ENCODE peak calls at places on chromosome 17, in nine cellular contexts. X is mucosa of descending colon, E is IMR-90, N is fibroblast of lung, Y is stomach, G is right atrium auricular region, K is H9, U is bronchial epithelial cell, I is left ventricle myocardium inferior. V is an unnamed sample.

GRCh38 chr17:49219987-49220386 is 9.5 kb downstream of the ABI3 start:
- DNase-seq in X (no peak), E (no peak), N (no peak), Y (no peak), G (no peak), K (no peak), U (no peak), I (no peak), V (no peak)

GRCh38 chr17:59753522-59754467 is 46.3 kb downstream of the VMP1 start:
- DNase-seq in X (peak; percentile 69), E (peak; percentile 93), N (peak; percentile 95), Y (no peak), G (no peak), K (no peak), U (peak; percentile 91), I (no peak), V (no peak)

GRCh38 chr17:7886227-7887037 is 2.2 kb upstream of the CHD3 start:
- DNase-seq in X (peak; percentile 53), E (peak; percentile 7), N (peak; percentile 8), Y (peak; percentile 54), G (peak; percentile 61), K (peak; percentile 69), U (peak; percentile 23), I (no peak), V (no peak)

GRCh38 chr17:63512896-63513644 is 10.1 kb upstream of the KCNH6 start:
- DNase-seq in X (no peak), E (no peak), N (no peak), Y (no peak), G (no peak), K (no peak), U (no peak), I (no peak), V (no peak)

GRCh38 chr17:19248923-19249574 is 11.9 kb downstream of the EPN2 start:
- DNase-seq in X (no peak), E (peak; percentile 94), N (peak; percentile 69), Y (no peak), G (peak; percentile 75), K (no peak), U (peak; percentile 52), I (peak; percentile 47), V (no peak)

GRCh38 chr17:35242805-35243458 is at the start of gene SLFN5:
- DNase-seq in X (peak; percentile 97), E (peak; percentile 90), N (peak; percentile 94), Y (peak; percentile 97), G (peak; percentile 99), K (peak; percentile 96), U (peak; percentile 85), I (peak; percentile 94), V (peak; percentile 83)

GRCh38 chr17:28520687-28521086 is 14.5 kb downstream of the FOXN1 start:
- DNase-seq in X (no peak), E (no peak), N (no peak), Y (no peak), G (no peak), K (no peak), U (no peak), I (no peak), V (no peak)

GRCh38 chr17:48176456-48176855 is 68.9 kb downstream of the SNX11 start:
- DNase-seq in X (no peak), E (no peak), N (no peak), Y (no peak), G (no peak), K (no peak), U (no peak), I (no peak), V (no peak)

GRCh38 chr17:34706029-34706428 is 126.6 kb downstream of the TMEM132E start:
- DNase-seq in X (peak; percentile 32), E (peak; percentile 1), N (peak; percentile 5), Y (no peak), G (no peak), K (peak; percentile 43), U (no peak), I (no peak), V (peak; percentile 46)

GRCh38 chr17:64773836-64774761 is 112.0 kb upstream of the SMURF2 start:
- DNase-seq in X (peak; percentile 74), E (peak; percentile 75), N (peak; percentile 57), Y (peak; percentile 85), G (peak; percentile 58), K (peak; percentile 97), U (peak; percentile 62), I (no peak), V (peak; percentile 72)

GRCh38 chr17:8991514-8992285 is 26.2 kb upstream of the PIK3R5 start:
- DNase-seq in X (peak; percentile 84), E (peak; percentile 57), N (peak; percentile 63), Y (peak; percentile 70), G (peak; percentile 73), K (peak; percentile 84), U (peak; percentile 47), I (peak; percentile 29), V (peak; percentile 61)

GRCh38 chr17:33013596-33014375 is 22.1 kb downstream of the SPACA3 start:
- DNase-seq in X (no peak), E (peak; percentile 9), N (no peak), Y (no peak), G (no peak), K (peak; percentile 32), U (peak; percentile 8), I (no peak), V (no peak)

GRCh38 chr17:82639628-82640027 is 8.6 kb downstream of the WDR45B start:
- DNase-seq in X (no peak), E (no peak), N (no peak), Y (no peak), G (no peak), K (no peak), U (no peak), I (no peak), V (no peak)

GRCh38 chr17:1709971-1710806 is at the start of gene TLCD2:
- DNase-seq in X (peak; percentile 96), E (peak; percentile 65), N (peak; percentile 65), Y (peak; percentile 80), G (peak; percentile 84), K (peak; percentile 78), U (peak; percentile 59), I (peak; percentile 80), V (peak; percentile 46)

GRCh38 chr17:35731239-35731931 is at the start of gene RASL10B:
- DNase-seq in X (peak; percentile 49), E (peak; percentile 31), N (peak; percentile 39), Y (peak; percentile 54), G (peak; percentile 60), K (peak; percentile 83), U (no peak), I (peak; percentile 60), V (peak; percentile 40)

GRCh38 chr17:40560592-40561293 is 4.5 kb downstream of the CCR7 start:
- DNase-seq in X (peak; percentile 52), E (peak; percentile 57), N (peak; percentile 76), Y (peak; percentile 31), G (no peak), K (no peak), U (no peak), I (no peak), V (peak; percentile 3)
- TF ChIP-seq CTCF in X (no peak), E (no peak), N (no peak), Y (no peak), G (peak; percentile 46), K (no peak), U (no peak), I (no peak), V (no peak)

DNA sequence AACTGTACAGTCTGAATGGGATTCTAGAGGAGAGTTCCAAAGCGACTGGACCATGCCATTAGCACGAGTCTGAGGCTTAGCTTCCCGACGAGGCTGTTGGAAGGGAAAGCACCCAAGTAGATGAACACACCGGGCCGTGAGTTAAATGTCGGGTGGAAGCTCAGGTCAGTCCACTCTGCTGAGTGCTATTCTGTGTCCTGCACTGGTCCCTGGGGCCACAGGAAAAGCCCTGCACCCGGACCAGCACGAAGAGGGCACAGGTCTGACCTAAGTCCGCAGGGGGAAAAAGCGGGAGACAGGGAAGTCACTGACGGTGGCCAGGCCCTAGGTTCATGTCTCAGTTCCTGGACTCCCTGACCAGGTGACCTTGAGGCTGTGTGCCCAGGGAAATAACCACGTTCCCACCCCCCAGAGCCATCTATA is 44.1 kb upstream of the RBFOX3 start:
- DNase-seq in X (no peak), E (no peak), N (no peak), Y (peak; percentile 23), G (peak; percentile 23), K (peak; percentile 24), U (no peak), I (no peak), V (peak; percentile 6)
- TF ChIP-seq CTCF in X (no peak), E (no peak), N (no peak), Y (no peak), G (no peak), K (no peak), U (no peak), I (no peak), V (no peak)

GRCh38 chr17:17844500-17844899 is 7.7 kb upstream of the SREBF1 start:
- DNase-seq in X (no peak), E (no peak), N (no peak), Y (no peak), G (no peak), K (no peak), U (no peak), I (no peak), V (no peak)
- TF ChIP-seq CTCF in X (no peak), E (no peak), N (no peak), Y (no peak), G (no peak), K (peak; percentile 16), U (no peak), I (no peak), V (no peak)

GRCh38 chr17:80363518-80364090 is 51.4 kb upstream of the ENDOV start:
- DNase-seq in X (no peak), E (no peak), N (no peak), Y (no peak), G (no peak), K (no peak), U (no peak), I (no peak), V (no peak)

GRCh38 chr17:80360396-80360795 is 54.6 kb upstream of the ENDOV start:
- DNase-seq in X (no peak), E (no peak), N (no peak), Y (no peak), G (no peak), K (no peak), U (no peak), I (no peak), V (no peak)

GRCh38 chr17:80362428-80363119 is 52.4 kb upstream of the ENDOV start:
- DNase-seq in X (no peak), E (peak; percentile 83), N (peak; percentile 83), Y (no peak), G (peak; percentile 73), K (no peak), U (no peak), I (peak; percentile 37), V (no peak)

GRCh38 chr17:80363120-80363515 is 51.8 kb upstream of the ENDOV start:
- DNase-seq in X (no peak), E (no peak), N (peak; percentile 8), Y (no peak), G (no peak), K (no peak), U (no peak), I (no peak), V (no peak)

DNA sequence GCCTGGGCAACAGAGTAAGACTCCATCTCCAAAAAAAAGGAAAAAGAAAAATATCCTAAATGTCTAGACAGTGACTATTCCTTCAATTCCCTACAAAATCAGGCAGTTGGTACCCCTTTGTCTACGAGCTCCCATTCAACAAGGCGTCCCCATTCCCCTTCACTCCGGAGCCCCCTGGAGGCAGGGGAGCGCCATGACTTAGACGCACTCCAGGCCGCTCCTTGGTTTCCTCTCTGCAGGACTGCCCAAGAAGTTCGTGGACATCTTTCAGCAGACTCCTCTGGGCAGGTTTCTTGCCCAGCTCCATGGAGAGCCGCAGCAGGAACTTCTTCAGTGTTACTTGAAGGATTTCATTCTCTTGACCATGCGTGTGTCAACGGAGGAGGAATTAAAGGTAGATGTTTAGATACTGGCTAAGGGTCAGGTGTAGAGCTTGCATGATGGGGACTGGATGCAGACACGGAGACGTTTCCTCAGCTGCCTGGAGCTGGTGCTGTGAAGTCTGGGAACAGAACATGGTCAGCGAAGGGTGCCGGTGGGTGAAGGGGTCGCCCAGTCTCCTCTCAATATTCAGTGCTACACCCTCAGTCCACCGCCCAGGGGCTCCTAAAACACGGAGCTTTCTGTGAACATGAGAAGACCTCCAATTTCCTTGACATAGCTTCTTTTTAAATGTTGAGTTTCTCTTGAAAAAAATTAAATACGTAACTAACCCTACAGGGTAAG is 53.3 kb upstream of the ENDOV start:
- DNase-seq in X (no peak), E (no peak), N (peak; percentile 6), Y (no peak), G (no peak), K (peak; percentile 77), U (no peak), I (no peak), V (no peak)
- TF ChIP-seq CTCF in X (no peak), E (peak; percentile 18), N (peak; percentile 25), Y (no peak), G (peak; percentile 39), K (peak; percentile 82), U (peak; percentile 28), I (peak; percentile 36), V (peak; percentile 43)

V was measured in progenitor cell of endocrine pancreas.